ENCODE peak calls at places on chromosomes 7 and 10, in four cellular contexts. Q is A549, K is HFF-Myc, O is testis. U is an unnamed sample.

GRCh38 chr10:122561212-122561611 is 658 bp downstream of the DMBT1 start:
- DNase-seq in Q (no peak), O (no peak), K (no peak), U (no peak)

GRCh38 chr10:129963831-129964501 is at the start of gene EBF3:
- DNase-seq in Q (no peak), K (no peak), O (peak; percentile 70), U (peak; percentile 61)

GRCh38 chr10:24207781-24208611 is 942 bp upstream of the KIAA1217 start:
- DNase-seq in K (no peak), O (peak; percentile 45), Q (no peak), U (no peak)

GRCh38 chr10:62858364-62858763 is 42.2 kb upstream of the EGR2 start:
- DNase-seq in Q (no peak), O (peak; percentile 21), K (no peak), U (no peak)

GRCh38 chr7:25720427-25720826 is 431.6 kb upstream of the NFE2L3 start:
- DNase-seq in O (peak; percentile 28), Q (peak; percentile 17), K (no peak), U (no peak)

GRCh38 chr10:22054946-22055345 is 51.4 kb upstream of the DNAJC1 start:
- DNase-seq in Q (no peak), K (peak; percentile 35), O (no peak), U (no peak)

GRCh38 chr7:129989466-129989865 is 36.7 kb upstream of the UBE2H start:
- DNase-seq in O (no peak), Q (no peak), K (no peak), U (peak; percentile 51)

GRCh38 chr10:51427758-51428157 is 271.6 kb downstream of the CSTF2T start:
- DNase-seq in Q (no peak), O (no peak), K (no peak), U (no peak)

GRCh38 chr7:40604601-40605438 is 470.0 kb downstream of the SUGCT start:
- DNase-seq in O (peak; percentile 49), K (no peak), Q (peak; percentile 44), U (peak; percentile 45)

GRCh38 chr7:26612742-26613141 is 251.6 kb downstream of the SKAP2 start:
- DNase-seq in K (no peak), O (no peak), Q (no peak), U (no peak)

GRCh38 chr10:121710207-121710606 is 112.0 kb upstream of the FGFR2 start:
- DNase-seq in K (no peak), O (no peak), Q (no peak), U (no peak)

GRCh38 chr10:43249962-43250624 is 16.8 kb downstream of the RASGEF1A start:
- DNase-seq in O (no peak), K (no peak), Q (no peak), U (no peak)